ENCODE peak calls at places on chromosomes 5 and 9, in five cellular contexts. T is fibroblast of the aortic adventitia, H is AG09309, Q is aorta, N is adipocyte. V is an unnamed sample.

GRCh38 chr9:36276840-36277239 is 18.6 kb upstream of the GNE start:
- DNase-seq in T (peak; percentile 79), H (no peak), N (peak; percentile 83), Q (no peak), V (peak; percentile 67)

GRCh38 chr5:152601806-152602467 is 196.9 kb upstream of the NMUR2 start:
- DNase-seq in Q (no peak), H (no peak), N (no peak), T (no peak), V (no peak)

GRCh38 chr5:82334856-82335255 is 56.7 kb upstream of the RPS23 start:
- DNase-seq in H (peak; percentile 93), T (peak; percentile 97), Q (no peak), N (peak; percentile 92), V (no peak)

GRCh38 chr9:124045076-124045829 is 33.7 kb downstream of the LHX2 start:
- DNase-seq in Q (no peak), T (peak; percentile 40), N (peak; percentile 74), H (no peak), V (no peak)

GRCh38 chr9:95138474-95138873 is 179.0 kb downstream of the FANCC start:
- DNase-seq in Q (no peak), N (no peak), T (no peak), H (no peak), V (no peak)

GRCh38 chr9:9820411-9820810 is 792.4 kb downstream of the PTPRD start:
- DNase-seq in T (no peak), Q (no peak), N (no peak), H (no peak), V (no peak)

GRCh38 chr5:3595102-3595961 is at the start of gene IRX1:
- DNase-seq in N (no peak), T (peak; percentile 26), Q (no peak), H (no peak), V (no peak)

GRCh38 chr5:78738693-78739300 is 90.2 kb upstream of the LHFPL2 start:
- DNase-seq in Q (no peak), N (no peak), H (no peak), T (no peak), V (no peak)

GRCh38 chr9:127706836-127707241 is at the start of gene CFAP157:
- DNase-seq in N (no peak), Q (no peak), T (no peak), H (no peak), V (no peak)

GRCh38 chr5:38452201-38452600 is 104.2 kb downstream of the LIFR start:
- DNase-seq in H (no peak), Q (no peak), T (no peak), N (no peak), V (no peak)

GRCh38 chr5:133364916-133365315 is 247.4 kb downstream of the FSTL4 start:
- DNase-seq in Q (no peak), H (no peak), T (no peak), N (no peak), V (no peak)

GRCh38 chr5:9437741-9438240 is 108.1 kb downstream of the SEMA5A start:
- DNase-seq in H (peak; percentile 66), T (peak; percentile 80), Q (peak; percentile 68), N (peak; percentile 28), V (no peak)

GRCh38 chr5:17837757-17838156 is 203.5 kb downstream of the TAF11L14 start:
- DNase-seq in H (no peak), T (no peak), Q (no peak), N (no peak), V (no peak)

GRCh38 chr9:112002847-112003457 is 106.3 kb downstream of the UGCG start:
- DNase-seq in N (no peak), T (no peak), H (no peak), Q (no peak), V (no peak)

GRCh38 chr5:2739360-2740050 is 12.0 kb downstream of the IRX2 start:
- DNase-seq in N (no peak), H (no peak), T (peak; percentile 9), Q (no peak), V (no peak)

GRCh38 chr5:119022017-119022745 is 33.8 kb upstream of the DTWD2 start:
- DNase-seq in Q (no peak), T (peak; percentile 72), N (peak; percentile 71), H (peak; percentile 24), V (no peak)

GRCh38 chr5:180598797-180599589 is 7.7 kb upstream of the SCGB3A1 start:
- DNase-seq in T (no peak), Q (no peak), N (no peak), H (no peak), V (no peak)

GRCh38 chr9:34996905-34997279 is 7.3 kb downstream of the DNAJB5 start:
- DNase-seq in Q (no peak), N (no peak), T (no peak), H (no peak), V (no peak)

GRCh38 chr9:68851657-68852056 is 146.6 kb downstream of the PIP5K1B start:
- DNase-seq in H (no peak), Q (no peak), N (no peak), T (no peak), V (no peak)

GRCh38 chr5:99544326-99544725 is 615.5 kb upstream of the CHD1 start:
- DNase-seq in N (no peak), H (no peak), T (no peak), Q (no peak), V (no peak)

GRCh38 chr9:89562186-89562814 is 42.5 kb upstream of the GADD45G start:
- DNase-seq in N (no peak), T (no peak), H (no peak), Q (no peak), V (no peak)

GRCh38 chr5:33807771-33808170 is 84.0 kb downstream of the ADAMTS12 start:
- DNase-seq in Q (no peak), H (no peak), N (peak; percentile 40), T (no peak), V (no peak)

GRCh38 chr5:39774597-39774996 is 349.8 kb upstream of the DAB2 start:
- DNase-seq in Q (no peak), H (no peak), T (no peak), N (no peak), V (no peak)

GRCh38 chr9:131886839-131887238 is 147.0 kb upstream of the RAPGEF1 start:
- DNase-seq in Q (no peak), N (peak; percentile 74), T (peak; percentile 36), H (no peak), V (no peak)

GRCh38 chr5:157820593-157821252 is 38.2 kb downstream of the CLINT1 start:
- DNase-seq in Q (no peak), T (peak; percentile 76), N (peak; percentile 88), H (no peak), V (no peak)

GRCh38 chr9:15277400-15278137 is 29.4 kb downstream of the TTC39B start:
- DNase-seq in H (no peak), Q (no peak), N (peak; percentile 58), T (peak; percentile 61), V (no peak)

GRCh38 chr9:114592356-114592755 is 4.8 kb downstream of the ATP6V1G1 start:
- DNase-seq in H (no peak), N (peak; percentile 56), Q (no peak), T (peak; percentile 33), V (no peak)

GRCh38 chr9:124527781-124528180 is 20.6 kb upstream of the NR5A1 start:
- DNase-seq in T (peak; percentile 21), Q (no peak), H (no peak), N (peak; percentile 22), V (no peak)

GRCh38 chr5:90097082-90097477 is 312.5 kb downstream of the CETN3 start:
- DNase-seq in Q (no peak), N (no peak), T (no peak), H (no peak), V (no peak)

GRCh38 chr5:317086-317811 is 4.3 kb upstream of the AHRR start:
- DNase-seq in N (peak; percentile 71), Q (peak; percentile 61), T (peak; percentile 59), H (peak; percentile 33), V (no peak)

GRCh38 chr5:138024117-138024516 is 8.8 kb downstream of the FAM13B start:
- DNase-seq in H (no peak), T (no peak), N (no peak), Q (no peak), V (no peak)
- H3K4me3 ChIP-seq in H (no peak overlapping the region), T (no peak overlapping the region), N (no peak overlapping the region), Q (no peak overlapping the region), V (no peak overlapping the region)

GRCh38 chr9:133371261-133371711 is 4.6 kb downstream of the SURF4 start:
- DNase-seq in H (no peak), T (no peak), N (no peak), Q (no peak), V (no peak)

GRCh38 chr9:133369419-133369818 is 6.4 kb downstream of the SURF4 start:
- DNase-seq in T (no peak), Q (no peak), H (no peak), N (no peak), V (no peak)

GRCh38 chr9:133370680-133371079 is 5.2 kb downstream of the SURF4 start:
- DNase-seq in H (no peak), Q (no peak), T (no peak), N (no peak), V (no peak)

GRCh38 chr9:133368249-133368881 is 7.5 kb downstream of the SURF4 start:
- DNase-seq in Q (no peak), N (no peak), H (no peak), T (peak; percentile 18), V (no peak)

GRCh38 chr9:133369923-133370322 is 5.9 kb downstream of the SURF4 start:
- DNase-seq in Q (no peak), H (no peak), N (no peak), T (no peak), V (no peak)
- H3K4me3 ChIP-seq in Q (no peak overlapping the region), H (no peak overlapping the region), N (no peak overlapping the region), T (no peak overlapping the region), V (no peak overlapping the region)

GRCh38 chr5:141330299-141331080 is at the start of gene PCDHGA1:
- DNase-seq in H (peak; percentile 46), N (peak; percentile 71), T (peak; percentile 70), Q (no peak), V (no peak)
- H3K4me3 ChIP-seq in H (peak within 1 kb of the TSS; percentile 45), N (peak within 1 kb of the TSS; percentile 64), T (peak within 1 kb of the TSS; percentile 49), Q (no peak within 1 kb of the TSS), V (peak within 1 kb of the TSS; percentile 24)

GRCh38 chr5:73814234-73814846 is 188.3 kb downstream of the ARHGEF28 start:
- DNase-seq in N (no peak), H (no peak), T (no peak), Q (no peak), V (no peak)
- H3K4me3 ChIP-seq in N (no peak overlapping the region), H (peak overlapping the region; percentile 19), T (no peak overlapping the region), Q (no peak overlapping the region), V (no peak overlapping the region)